ENCODE peak calls at places on chromosomes 7 and 10, in six cellular contexts. B is glutamatergic neuron; N is M059J; J is Right ventricle myocardium superior; A is left cardiac atrium; R is effector CD4-positive, alpha-beta T cell. T is an unnamed sample.

GRCh38 chr7:135748770-135749169 is at the start of gene FAM180A:
- DNase-seq in J (peak), A (peak), B (no peak), R (no peak), N (peak), T (peak)

GRCh38 chr10:110353244-110354119 is 48.8 kb upstream of the SMNDC1 start:
- DNase-seq in R (peak), A (no peak), N (peak), J (no peak), B (no peak), T (peak)

GRCh38 chr10:33722067-33722466 is 387.6 kb upstream of the NRP1 start:
- DNase-seq in A (no peak), J (no peak), B (no peak), R (no peak), N (peak), T (no peak)

GRCh38 chr7:128672927-128673517 is 930 bp downstream of the GARIN1A start:
- DNase-seq in B (peak), N (no peak), J (no peak), R (no peak), A (no peak), T (peak)

GRCh38 chr7:36279251-36279925 is 110.3 kb upstream of the ANLN start:
- DNase-seq in A (no peak), R (no peak), J (no peak), B (no peak), N (no peak), T (no peak)

GRCh38 chr10:5896208-5896607 is 6.2 kb downstream of the FBH1 start:
- DNase-seq in N (no peak), A (no peak), J (no peak), R (no peak), B (no peak), T (no peak)

GRCh38 chr7:66193146-66193725 is 11.9 kb upstream of the TPST1 start:
- DNase-seq in N (no peak), B (no peak), J (no peak), A (no peak), R (no peak), T (no peak)

GRCh38 chr10:59913547-59914237 is 7.3 kb upstream of the CCDC6 start:
- DNase-seq in A (no peak), J (no peak), R (no peak), B (no peak), N (no peak), T (no peak)

GRCh38 chr7:4633012-4633411 is 49.1 kb upstream of the FOXK1 start:
- DNase-seq in N (peak), J (no peak), B (no peak), R (no peak), A (no peak), T (peak)

GRCh38 chr10:77253665-77254064 is 383.9 kb downstream of the KCNMA1 start:
- DNase-seq in R (no peak), A (no peak), B (no peak), N (no peak), J (no peak), T (no peak)

GRCh38 chr10:86391986-86392722 is 25.6 kb upstream of the GRID1 start:
- DNase-seq in J (no peak), A (no peak), B (no peak), R (no peak), N (no peak), T (no peak)

GRCh38 chr10:7277874-7278273 is 133.0 kb downstream of the SFMBT2 start:
- DNase-seq in N (no peak), R (no peak), A (no peak), B (no peak), J (no peak), T (no peak)

GRCh38 chr10:71300555-71301370 is 18.3 kb upstream of the SLC29A3 start:
- DNase-seq in J (peak), B (no peak), N (no peak), A (no peak), R (no peak), T (no peak)

GRCh38 chr7:354597-355470 is 64.9 kb downstream of the FOXL3 start:
- DNase-seq in B (no peak), J (no peak), R (no peak), N (no peak), A (no peak), T (no peak)

GRCh38 chr7:79988642-79989041 is 146.0 kb upstream of the GNAI1 start:
- DNase-seq in J (no peak), A (no peak), B (no peak), R (no peak), N (peak), T (no peak)

GRCh38 chr10:83968052-83968451 is 171.3 kb upstream of the GHITM start:
- DNase-seq in J (no peak), B (no peak), N (no peak), A (no peak), R (no peak), T (no peak)

GRCh38 chr7:45985902-45986301 is 64.8 kb upstream of the IGFBP3 start:
- DNase-seq in R (no peak), A (no peak), N (peak), J (no peak), B (no peak), T (peak)

GRCh38 chr7:101127460-101128039 is 646 bp downstream of the SERPINE1 start:
- DNase-seq in N (no peak), B (no peak), J (no peak), A (no peak), R (no peak), T (no peak)

GRCh38 chr7:73864981-73865711 is 4.2 kb downstream of the TMEM270 start:
- DNase-seq in N (no peak), B (no peak), J (no peak), A (peak), R (no peak), T (no peak)

GRCh38 chr7:30164567-30164966 is 29.8 kb downstream of the MTURN start:
- DNase-seq in J (no peak), A (no peak), N (peak), R (no peak), B (no peak), T (peak)

GRCh38 chr10:99685232-99686041 is 26.1 kb downstream of the ENTPD7 start:
- DNase-seq in B (no peak), J (no peak), A (no peak), N (no peak), R (no peak), T (no peak)

GRCh38 chr10:34080485-34081346 is 734.4 kb downstream of the PARD3 start:
- DNase-seq in B (no peak), A (peak), R (no peak), N (no peak), J (peak), T (no peak)

GRCh38 chr7:101134399-101134980 is 7.6 kb downstream of the SERPINE1 start:
- DNase-seq in A (no peak), B (no peak), R (no peak), J (no peak), N (peak), T (no peak)

GRCh38 chr10:71375954-71376353 is 20.8 kb upstream of the CDH23 start:
- DNase-seq in B (no peak), A (no peak), R (no peak), N (no peak), J (no peak), T (no peak)

GRCh38 chr7:70694357-70694908 is 437.5 kb upstream of the GALNT17 start:
- DNase-seq in N (peak), J (peak), B (peak), R (no peak), A (peak), T (no peak)

GRCh38 chr7:93715234-93715633 is 140.7 kb upstream of the CALCR start:
- DNase-seq in J (peak), B (peak), A (peak), N (peak), R (no peak), T (peak)

GRCh38 chr7:25179771-25180591 is 48.3 kb downstream of the NPVF start:
- DNase-seq in A (peak), B (peak), N (peak), R (peak), J (peak), T (peak)